ENCODE peak calls at places on chromosomes 13 and 19, in four cellular contexts. L, P, I and G are unnamed samples.
A peak's percentile ranks its signal among the peaks of the same experiment; 100 is the strongest.

GRCh38 chr13:74867460-74867859 is 614.5 kb downstream of the TBC1D4 start:
- DNase-seq in L (no peak), I (no peak), P (peak; percentile 29), G (no peak)

GRCh38 chr13:24788538-24788937 is 24.6 kb downstream of the RNF17 start:
- DNase-seq in P (no peak), I (no peak), L (no peak), G (no peak)

GRCh38 chr19:50486823-50487515 is 10.3 kb upstream of the GARIN5A start:
- DNase-seq in P (peak; percentile 44), L (no peak), I (peak; percentile 68), G (no peak)

GRCh38 chr19:18995804-18996241 is 37.5 kb downstream of the SUGP2 start:
- DNase-seq in I (peak; percentile 89), L (no peak), P (peak; percentile 93), G (no peak)

GRCh38 chr19:3360494-3361383 is 5.6 kb upstream of the NFIC start:
- DNase-seq in L (no peak), I (peak; percentile 45), P (peak; percentile 39), G (no peak)

GRCh38 chr19:35963514-35963913 is 27.3 kb downstream of the LRFN3 start:
- DNase-seq in I (peak; percentile 91), P (peak; percentile 73), L (no peak), G (no peak)

GRCh38 chr19:43719918-43720317 is 4.0 kb downstream of the IRGC start:
- DNase-seq in I (no peak), L (no peak), P (no peak), G (no peak)

GRCh38 chr19:41366089-41366488 is 2.1 kb upstream of the B9D2 start:
- DNase-seq in P (no peak), I (no peak), L (no peak), G (no peak)

GRCh38 chr19:11422163-11423068 is 3.3 kb upstream of the RGL3 start:
- DNase-seq in L (peak; percentile 78), I (peak; percentile 64), P (peak; percentile 73), G (peak; percentile 95)

GRCh38 chr13:38804536-38804935 is 117.7 kb downstream of the FREM2 start:
- DNase-seq in P (peak; percentile 1), L (no peak), I (no peak), G (no peak)

GRCh38 chr13:42762917-42763316 is 18.5 kb upstream of the FAM216B start:
- DNase-seq in I (no peak), L (no peak), P (peak; percentile 94), G (no peak)

GRCh38 chr19:38952395-38953165 is 21.8 kb downstream of the MRPS12 start:
- DNase-seq in P (peak; percentile 11), L (no peak), I (peak; percentile 54), G (no peak)

GRCh38 chr13:109361562-109361961 is 424.8 kb downstream of the IRS2 start:
- DNase-seq in P (no peak), L (no peak), I (no peak), G (no peak)

GRCh38 chr13:110495376-110495775 is 66.1 kb downstream of the RAB20 start:
- DNase-seq in I (no peak), L (no peak), P (no peak), G (no peak)

GRCh38 chr13:40344270-40345148 is 321.9 kb downstream of the FOXO1 start:
- DNase-seq in P (peak; percentile 85), I (no peak), L (no peak), G (no peak)

GRCh38 chr13:37561031-37561430 is 37.5 kb downstream of the POSTN start:
- DNase-seq in I (no peak), P (no peak), L (no peak), G (no peak)

GRCh38 chr19:44278181-44278690 is 18.6 kb downstream of the ZNF233 start:
- DNase-seq in L (no peak), P (no peak), I (no peak), G (no peak)

GRCh38 chr13:80379245-80379644 is 38.3 kb upstream of the SPRY2 start:
- DNase-seq in P (peak; percentile 64), I (no peak), L (no peak), G (no peak)

GRCh38 chr13:37453246-37453645 is 145.3 kb downstream of the POSTN start:
- DNase-seq in P (peak; percentile 63), I (no peak), L (no peak), G (no peak)

GRCh38 chr19:16949496-16950023 is 60.8 kb downstream of the F2RL3 start:
- DNase-seq in P (no peak), L (peak; percentile 9), I (no peak), G (no peak)

GRCh38 chr13:75129331-75129730 is 352.6 kb downstream of the TBC1D4 start:
- DNase-seq in I (no peak), P (no peak), L (no peak), G (no peak)

GRCh38 chr13:89375839-89376238 is 1704.7 kb downstream of the SLITRK5 start:
- DNase-seq in P (peak; percentile 92), I (no peak), L (no peak), G (no peak)

GRCh38 chr13:82627183-82627582 is 1255.1 kb downstream of the SLITRK1 start:
- DNase-seq in L (no peak), I (no peak), P (no peak), G (no peak)

GRCh38 chr13:35830850-35831450 is 300.2 kb downstream of the DCLK1 start:
- DNase-seq in L (no peak), I (peak; percentile 27), P (no peak), G (no peak)

GRCh38 chr19:42596391-42597071 is 1.8 kb upstream of the CEACAM8 start:
- DNase-seq in L (no peak), P (peak; percentile 32), I (peak; percentile 54), G (no peak)

GRCh38 chr13:53781941-53782340 is 753.3 kb downstream of the OLFM4 start:
- DNase-seq in I (peak; percentile 46), P (no peak), L (no peak), G (no peak)

GRCh38 chr19:42606660-42607351 is 12.1 kb upstream of the CEACAM8 start:
- DNase-seq in L (peak; percentile 86), P (peak; percentile 49), I (peak; percentile 75), G (no peak)

GRCh38 chr19:48726573-48726972 is 7.0 kb upstream of the MAMSTR start:
- DNase-seq in I (no peak), P (no peak), L (no peak), G (no peak)

GRCh38 chr19:18291019-18291524 is 9.7 kb upstream of the JUND start:
- DNase-seq in L (no peak), P (peak; percentile 24), I (no peak), G (no peak)

GRCh38 chr19:20558011-20558410 is 7.6 kb downstream of the ZNF737 start:
- DNase-seq in P (no peak), I (no peak), L (no peak), G (no peak)

GRCh38 chr13:48263196-48263595 is 30.2 kb downstream of the ITM2B start:
- DNase-seq in I (no peak), P (no peak), L (no peak), G (no peak)
- TF ChIP-seq CTCF in I (no peak), P (no peak), L (no peak), G (no peak)

DNA sequence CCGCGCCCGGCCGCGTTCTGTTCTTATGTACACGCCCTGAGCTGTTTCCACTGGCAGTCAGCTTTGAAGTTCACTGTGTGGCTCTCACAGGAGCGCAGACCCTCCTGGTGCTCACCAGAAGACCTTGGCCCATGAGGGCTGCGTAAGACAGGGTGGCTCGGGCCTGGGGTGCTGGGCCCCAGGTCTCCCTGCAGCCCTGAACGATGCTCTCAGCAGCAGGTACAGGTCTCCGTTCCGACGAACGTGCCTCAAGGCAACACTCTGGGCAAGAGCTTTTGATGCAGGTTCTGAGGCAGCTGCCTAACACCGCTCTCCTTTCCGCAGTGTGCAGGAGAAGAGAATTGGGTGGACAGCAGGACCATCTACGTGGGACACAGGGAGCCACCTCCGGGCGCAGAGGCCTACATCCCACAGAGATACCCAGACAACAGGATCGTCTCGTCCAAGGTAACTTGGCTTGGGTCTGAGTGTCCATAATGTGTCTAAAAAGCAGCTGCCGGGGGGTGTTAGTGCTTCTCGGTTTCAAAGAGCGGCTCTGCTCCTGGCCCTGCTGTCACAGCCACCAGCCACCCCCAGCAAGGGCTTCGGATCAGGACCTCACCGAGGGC is 95.1 kb downstream of the ATP11A start:
- DNase-seq in I (no peak), L (no peak), P (no peak), G (no peak)
- H3K27ac ChIP-seq in I (no peak overlapping the region), L (no peak overlapping the region), P (no peak overlapping the region), G (no peak overlapping the region)

GRCh38 chr19:5968431-5969373 is 9.2 kb downstream of the RANBP3 start:
- DNase-seq in L (no peak), I (no peak), P (no peak), G (no peak)
- H3K4me1 ChIP-seq in L (no peaks in the 10 kb centered on the region), I (peaks cover 13% of the 10 kb centered on the region), P (peaks cover 39% of the 10 kb centered on the region), G (peaks cover 16% of the 10 kb centered on the region)

GRCh38 chr13:28140433-28141125 is 2.2 kb downstream of the PAN3 start:
- DNase-seq in P (no peak), I (peak; percentile 70), L (no peak), G (no peak)

GRCh38 chr13:28138756-28139470 is 568 bp downstream of the PAN3 start:
- DNase-seq in L (peak; percentile 77), I (peak; percentile 90), P (peak; percentile 97), G (peak; percentile 74)

GRCh38 chr13:28136916-28137315 is 1.4 kb upstream of the PAN3 start:
- DNase-seq in I (no peak), P (no peak), L (no peak), G (no peak)

GRCh38 chr13:28137556-28137955 is 789 bp upstream of the PAN3 start:
- DNase-seq in P (peak; percentile 21), I (peak; percentile 26), L (no peak), G (no peak)

DNA sequence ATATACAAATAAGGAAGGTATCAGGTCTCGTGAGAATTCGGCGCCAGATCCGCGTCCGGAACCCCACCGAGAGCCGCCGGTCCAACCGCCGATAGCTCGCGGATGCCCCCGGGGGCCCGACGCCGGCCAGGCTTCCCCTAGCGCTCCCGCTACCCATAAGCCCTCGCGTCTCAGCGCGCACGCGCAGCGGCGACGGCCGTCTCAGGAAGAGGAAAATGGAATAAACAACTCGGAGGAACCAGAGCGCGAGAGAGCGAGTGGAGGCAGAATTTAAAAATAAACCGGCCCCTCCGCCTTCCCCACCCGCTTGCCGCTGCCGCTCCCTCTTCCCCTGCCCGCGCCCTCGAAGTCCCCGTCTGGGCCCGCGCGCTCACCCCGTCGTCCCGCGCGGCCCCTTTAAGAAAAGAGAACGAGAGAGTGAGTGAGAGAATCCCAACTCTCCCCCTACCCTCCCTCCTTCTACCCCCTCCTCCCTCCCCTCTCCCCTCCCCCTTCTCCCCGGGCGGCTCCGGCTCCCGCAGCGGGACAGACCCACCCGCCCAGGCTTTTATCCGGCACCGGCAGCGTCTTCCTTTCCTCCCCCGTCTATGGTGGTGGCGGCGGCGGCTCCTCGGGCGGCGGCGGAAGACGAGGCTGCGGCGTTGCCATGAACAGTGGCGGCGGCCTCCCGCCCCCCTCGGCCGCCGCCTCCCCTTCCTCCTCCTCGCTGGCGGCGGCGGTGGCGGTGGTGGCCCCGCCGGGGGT is at the start of gene PAN3:
- DNase-seq in P (peak; percentile 93), L (peak; percentile 91), I (peak; percentile 94), G (peak; percentile 86)
- TF ChIP-seq CTCF in P (peak; percentile 12), L (no peak), I (peak; percentile 14), G (no peak)

GRCh38 chr19:52993342-52994178 is 20.2 kb upstream of the ERVV-1 start:
- DNase-seq in P (peak; percentile 89), I (peak; percentile 96), L (peak; percentile 77), G (peak; percentile 80)

GRCh38 chr19:52991484-52991883 is 22.2 kb upstream of the ERVV-1 start:
- DNase-seq in I (no peak), P (peak; percentile 50), L (no peak), G (no peak)

GRCh38 chr19:52992109-52993004 is 21.4 kb upstream of the ERVV-1 start:
- DNase-seq in I (peak; percentile 41), L (no peak), P (peak; percentile 23), G (peak; percentile 57)

GRCh38 chr19:52988506-52988905 is 25.2 kb upstream of the ERVV-1 start:
- DNase-seq in I (no peak), P (no peak), L (no peak), G (no peak)

GRCh38 chr19:52991021-52991420 is 22.7 kb upstream of the ERVV-1 start:
- DNase-seq in I (no peak), P (peak; percentile 21), L (no peak), G (no peak)
- H3K27ac ChIP-seq in I (no peak overlapping the region), P (no peak overlapping the region), L (no peak overlapping the region), G (peak overlapping the region; percentile 87)